ENCODE peak calls at places on chromosomes 7 and 10, in ten cellular contexts. M is psoas muscle, V is left ventricle myocardium inferior, P is GM12878, N is ovary, Q is breast epithelium, K is mucosa of descending colon, R is cardiac muscle cell, O is transverse colon, B is lower lobe of right lung. J is an unnamed sample.

GRCh38 chr7:96313940-96314339 is 8.0 kb downstream of the SLC25A13 start:
- DNase-seq in M (no peak), V (no peak), P (no peak), N (no peak), Q (no peak), K (no peak), R (no peak), O (no peak), B (no peak), J (no peak)

GRCh38 chr7:133562617-133563016 is 309.7 kb downstream of the EXOC4 start:
- DNase-seq in M (no peak), V (no peak), P (no peak), N (no peak), Q (no peak), K (no peak), R (no peak), O (no peak), B (no peak), J (no peak)

GRCh38 chr7:46879783-46880182 is 702.1 kb downstream of the TNS3 start:
- DNase-seq in M (no peak), V (no peak), P (no peak), N (no peak), Q (no peak), K (no peak), R (no peak), O (no peak), B (no peak), J (no peak)

GRCh38 chr10:16314259-16314658 is 122.6 kb upstream of the PTER start:
- DNase-seq in M (no peak), V (no peak), P (no peak), N (no peak), Q (no peak), K (no peak), R (no peak), O (no peak), B (no peak), J (no peak)

GRCh38 chr7:136009488-136010079 is 32.4 kb upstream of the MTPN start:
- DNase-seq in M (no peak), V (no peak), P (no peak), N (no peak), Q (no peak), K (no peak), R (peak; percentile 78), O (no peak), B (no peak), J (peak; percentile 76)

GRCh38 chr10:129531969-129532660 is 65.1 kb downstream of the MGMT start:
- DNase-seq in M (peak; percentile 29), V (no peak), P (no peak), N (no peak), Q (no peak), K (no peak), R (no peak), O (no peak), B (peak; percentile 27), J (no peak)

GRCh38 chr7:31935115-31935514 is 135.1 kb downstream of the PDE1C start:
- DNase-seq in M (no peak), V (no peak), P (no peak), N (no peak), Q (no peak), K (no peak), R (no peak), O (no peak), B (no peak), J (peak; percentile 5)

GRCh38 chr10:129169115-129169514 is 297.9 kb upstream of the MGMT start:
- DNase-seq in M (no peak), V (no peak), P (no peak), N (no peak), Q (no peak), K (no peak), R (no peak), O (no peak), B (no peak), J (no peak)

GRCh38 chr10:114499630-114500190 is 95.4 kb upstream of the AFAP1L2 start:
- DNase-seq in M (no peak), V (no peak), P (no peak), N (no peak), Q (no peak), K (peak; percentile 80), R (no peak), O (peak; percentile 87), B (no peak), J (no peak)

GRCh38 chr10:78162867-78163266 is 129.2 kb downstream of the RPS24 start:
- DNase-seq in M (no peak), V (no peak), P (no peak), N (no peak), Q (no peak), K (no peak), R (no peak), O (no peak), B (no peak), J (no peak)

GRCh38 chr10:129652521-129653201 is 185.6 kb downstream of the MGMT start:
- DNase-seq in M (no peak), V (no peak), P (no peak), N (no peak), Q (no peak), K (no peak), R (no peak), O (no peak), B (no peak), J (no peak)

GRCh38 chr7:10300557-10300956 is 673.1 kb upstream of the PHF14 start:
- DNase-seq in M (no peak), V (no peak), P (no peak), N (no peak), Q (no peak), K (no peak), R (peak; percentile 2), O (no peak), B (no peak), J (no peak)

DNA sequence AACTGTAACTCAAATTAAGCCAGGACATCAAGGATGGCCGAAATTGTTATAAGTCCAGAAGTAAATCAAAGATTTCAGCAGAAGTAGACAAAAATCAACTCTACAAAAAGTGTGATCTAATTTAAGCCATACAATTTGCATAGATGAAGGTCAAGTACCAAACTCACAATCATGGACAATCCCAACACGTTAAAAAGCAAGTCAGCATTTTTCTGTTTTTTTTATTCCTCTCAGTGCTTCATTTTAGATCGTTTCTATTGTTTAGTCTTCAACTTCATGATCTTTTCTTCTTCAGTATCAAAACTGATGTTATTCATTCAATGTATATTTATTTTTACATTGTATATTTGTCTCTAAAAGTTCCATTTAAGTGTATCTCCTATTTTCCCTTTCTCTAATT is 674.3 kb upstream of the PHF14 start:
- DNase-seq in M (no peak), V (no peak), P (no peak), N (no peak), Q (no peak), K (no peak), R (no peak), O (no peak), B (no peak), J (no peak)
- TF ChIP-seq CTCF in M (no peak), V (no peak), P (no peak), N (no peak), Q (no peak), K (no peak), R (no peak), O (no peak), B (no peak), J (no peak)

DNA sequence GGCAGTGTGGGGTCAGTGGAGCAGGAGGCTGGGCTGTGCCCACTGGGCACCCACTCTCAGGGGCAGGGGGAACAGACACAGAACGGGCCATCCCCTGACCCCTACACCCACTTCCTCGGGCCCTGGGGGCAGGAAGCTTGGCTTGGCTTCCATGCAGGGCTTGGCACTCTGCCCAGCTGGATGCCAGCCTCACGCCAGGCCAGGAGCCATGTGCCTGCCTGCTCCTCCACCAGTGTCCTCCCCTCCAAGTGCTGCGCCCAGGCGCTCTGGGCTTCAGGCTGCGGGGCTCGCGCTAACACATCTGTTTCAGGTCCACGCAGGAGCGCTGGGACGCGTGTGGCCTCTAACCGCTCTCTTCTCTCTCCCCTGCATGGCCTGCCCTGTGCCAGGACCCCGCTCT is 12.7 kb downstream of the LDB3 start:
- DNase-seq in M (peak; percentile 87), V (peak; percentile 67), P (no peak), N (no peak), Q (no peak), K (no peak), R (no peak), O (no peak), B (no peak), J (no peak)
- H3K4me1 ChIP-seq in M (peaks cover 97% of the 10 kb centered on the region), V (peaks cover 93% of the 10 kb centered on the region), P (peaks cover 4% of the 10 kb centered on the region), N (peaks cover 9% of the 10 kb centered on the region), Q (no peaks in the 10 kb centered on the region), K (peaks cover 7% of the 10 kb centered on the region), R (peaks cover 85% of the 10 kb centered on the region), O (peaks cover 22% of the 10 kb centered on the region), B (peaks cover 9% of the 10 kb centered on the region), J (no peaks in the 10 kb centered on the region)

GRCh38 chr10:88120599-88121333 is 257.3 kb downstream of the PTEN start:
- DNase-seq in M (no peak), V (no peak), P (no peak), N (no peak), Q (no peak), K (no peak), R (no peak), O (no peak), B (peak; percentile 64), J (no peak)

GRCh38 chr10:88120075-88120474 is 256.6 kb downstream of the PTEN start:
- DNase-seq in M (no peak), V (no peak), P (no peak), N (no peak), Q (no peak), K (no peak), R (no peak), O (no peak), B (no peak), J (no peak)

GRCh38 chr10:88125766-88126165 is 262.3 kb downstream of the PTEN start:
- DNase-seq in M (no peak), V (no peak), P (no peak), N (no peak), Q (no peak), K (no peak), R (no peak), O (no peak), B (no peak), J (no peak)

GRCh38 chr10:88122145-88122544 is 258.7 kb downstream of the PTEN start:
- DNase-seq in M (no peak), V (no peak), P (no peak), N (no peak), Q (no peak), K (no peak), R (no peak), O (no peak), B (no peak), J (no peak)

DNA sequence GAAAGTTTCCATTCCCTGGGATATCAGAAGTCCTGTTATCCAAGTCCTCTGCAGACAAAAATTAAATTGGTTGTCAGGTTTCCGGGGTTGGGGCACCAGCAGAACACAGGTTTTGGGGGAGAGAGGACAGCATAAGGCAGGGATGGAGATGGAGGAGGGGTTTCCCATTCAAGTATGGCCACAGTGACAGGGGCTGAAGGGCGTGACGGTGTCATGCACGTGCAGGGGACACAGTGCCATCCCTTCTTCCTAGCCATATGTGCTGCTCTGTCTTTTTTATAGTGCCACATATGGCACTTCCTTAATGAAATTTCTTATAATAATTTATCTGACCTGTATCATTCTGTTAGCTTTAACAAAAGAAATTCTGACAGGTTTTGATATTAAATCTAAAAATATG is 259.1 kb downstream of the PTEN start:
- DNase-seq in M (no peak), V (no peak), P (no peak), N (no peak), Q (no peak), K (no peak), R (no peak), O (no peak), B (no peak), J (no peak)
- H3K4me3 ChIP-seq in M (no peak overlapping the region), V (no peak overlapping the region), P (no peak overlapping the region), N (no peak overlapping the region), Q (no peak overlapping the region), K (no peak overlapping the region), R (no peak overlapping the region), O (no peak overlapping the region), B (no peak overlapping the region), J (no peak overlapping the region)

GRCh38 chr10:132359305-132360040 is 27.5 kb downstream of the LRRC27 start:
- DNase-seq in M (peak; percentile 73), V (peak; percentile 62), P (no peak), N (no peak), Q (no peak), K (peak; percentile 32), R (no peak), O (no peak), B (peak; percentile 76), J (no peak)
- TF ChIP-seq CTCF in M (no peak), V (peak; percentile 39), P (no peak), N (no peak), Q (no peak), K (no peak), R (no peak), O (no peak), B (peak; percentile 13), J (no peak)

J was measured in A673.